ENCODE peak calls at places on chromosomes 5 and 9, in six cellular contexts. One of them, this sample, is unnamed.

GRCh38 chr5:92527311-92528078 is 1053.5 kb downstream of the NR2F1-AS1 start:
- DNase-seq in effector memory CD4-positive, alpha-beta T cell: no peak
- DNase-seq in fibroblast of lung: peak; percentile 36
- DNase-seq in T-helper 17 cell: no peak
- DNase-seq in endothelial cell: no peak
- DNase-seq in D341Med: no peak
- DNase-seq in this sample: no peak

GRCh38 chr9:125701351-125701750 is 5.7 kb downstream of the MAPKAP1 start:
- DNase-seq in effector memory CD4-positive, alpha-beta T cell: no peak
- DNase-seq in fibroblast of lung: peak; percentile 9
- DNase-seq in T-helper 17 cell: no peak
- DNase-seq in endothelial cell: no peak
- DNase-seq in D341Med: no peak
- DNase-seq in this sample: no peak

GRCh38 chr5:96657068-96657467 is 5.1 kb upstream of the CAST start:
- DNase-seq in effector memory CD4-positive, alpha-beta T cell: peak; percentile 27
- DNase-seq in fibroblast of lung: peak; percentile 94
- DNase-seq in T-helper 17 cell: no peak
- DNase-seq in endothelial cell: no peak
- DNase-seq in D341Med: no peak
- DNase-seq in this sample: no peak

GRCh38 chr9:14813336-14814020 is 90.9 kb upstream of the CER1 start:
- DNase-seq in effector memory CD4-positive, alpha-beta T cell: no peak
- DNase-seq in fibroblast of lung: peak; percentile 21
- DNase-seq in T-helper 17 cell: no peak
- DNase-seq in endothelial cell: no peak
- DNase-seq in D341Med: no peak
- DNase-seq in this sample: no peak

GRCh38 chr5:33313150-33313549 is 127.6 kb upstream of the TARS1 start:
- DNase-seq in effector memory CD4-positive, alpha-beta T cell: no peak
- DNase-seq in fibroblast of lung: peak; percentile 97
- DNase-seq in T-helper 17 cell: no peak
- DNase-seq in endothelial cell: no peak
- DNase-seq in D341Med: no peak
- DNase-seq in this sample: peak; percentile 13

GRCh38 chr9:26260238-26260637 is 582.0 kb upstream of the TUSC1 start:
- DNase-seq in effector memory CD4-positive, alpha-beta T cell: no peak
- DNase-seq in fibroblast of lung: peak; percentile 36
- DNase-seq in T-helper 17 cell: no peak
- DNase-seq in endothelial cell: no peak
- DNase-seq in D341Med: no peak
- DNase-seq in this sample: no peak

GRCh38 chr5:139371482-139372435 is 11.3 kb downstream of the SLC23A1 start:
- DNase-seq in effector memory CD4-positive, alpha-beta T cell: no peak
- DNase-seq in fibroblast of lung: no peak
- DNase-seq in T-helper 17 cell: no peak
- DNase-seq in endothelial cell: no peak
- DNase-seq in D341Med: no peak
- DNase-seq in this sample: no peak

GRCh38 chr5:121296357-121296756 is 555.3 kb upstream of the FTMT start:
- DNase-seq in effector memory CD4-positive, alpha-beta T cell: no peak
- DNase-seq in fibroblast of lung: no peak
- DNase-seq in T-helper 17 cell: no peak
- DNase-seq in endothelial cell: no peak
- DNase-seq in D341Med: no peak
- DNase-seq in this sample: no peak

GRCh38 chr5:116539222-116539621 is 35.4 kb downstream of the SEMA6A start:
- DNase-seq in effector memory CD4-positive, alpha-beta T cell: no peak
- DNase-seq in fibroblast of lung: no peak
- DNase-seq in T-helper 17 cell: no peak
- DNase-seq in endothelial cell: no peak
- DNase-seq in D341Med: no peak
- DNase-seq in this sample: no peak

GRCh38 chr5:116135344-116135743 is 50.5 kb downstream of the COMMD10 start:
- DNase-seq in effector memory CD4-positive, alpha-beta T cell: no peak
- DNase-seq in fibroblast of lung: no peak
- DNase-seq in T-helper 17 cell: no peak
- DNase-seq in endothelial cell: no peak
- DNase-seq in D341Med: no peak
- DNase-seq in this sample: no peak

GRCh38 chr5:169980418-169981053 is at the start of gene INSYN2B:
- DNase-seq in effector memory CD4-positive, alpha-beta T cell: no peak
- DNase-seq in fibroblast of lung: peak; percentile 93
- DNase-seq in T-helper 17 cell: no peak
- DNase-seq in endothelial cell: peak; percentile 86
- DNase-seq in D341Med: peak; percentile 15
- DNase-seq in this sample: peak; percentile 71

GRCh38 chr5:52674815-52675545 is 112.7 kb upstream of the ITGA1 start:
- DNase-seq in effector memory CD4-positive, alpha-beta T cell: no peak
- DNase-seq in fibroblast of lung: peak; percentile 51
- DNase-seq in T-helper 17 cell: no peak
- DNase-seq in endothelial cell: no peak
- DNase-seq in D341Med: no peak
- DNase-seq in this sample: no peak

This sample was measured in prostate gland.